ENCODE peak calls at places on chromosome 13, in ten cellular contexts. U, Q, R, K, N, D, L, H, S and P are unnamed samples.

GRCh38 chr13:85520445-85520844 is 278.8 kb downstream of the SLITRK6 start:
- DNase-seq in U (no peak), Q (no peak), R (no peak), K (peak; percentile 10), N (peak; percentile 68), D (no peak), L (no peak), H (no peak), S (peak; percentile 53), P (no peak)

GRCh38 chr13:27600712-27601111 is 19.6 kb downstream of the LNX2 start:
- DNase-seq in U (no peak), Q (no peak), R (no peak), K (no peak), N (no peak), D (no peak), L (no peak), H (no peak), S (no peak), P (no peak)

GRCh38 chr13:75359266-75359665 is 122.7 kb downstream of the TBC1D4 start:
- DNase-seq in U (no peak), Q (no peak), R (no peak), K (no peak), N (peak; percentile 86), D (peak; percentile 80), L (no peak), H (no peak), S (peak; percentile 76), P (no peak)

GRCh38 chr13:26508885-26509284 is 48.6 kb upstream of the WASF3 start:
- DNase-seq in U (no peak), Q (no peak), R (no peak), K (no peak), N (peak; percentile 93), D (no peak), L (peak; percentile 62), H (no peak), S (peak; percentile 96), P (no peak)

GRCh38 chr13:98279473-98280175 is 102.6 kb upstream of the RNF113B start:
- DNase-seq in U (no peak), Q (no peak), R (no peak), K (no peak), N (no peak), D (no peak), L (no peak), H (peak; percentile 27), S (no peak), P (no peak)

GRCh38 chr13:41411536-41411935 is 45.8 kb upstream of the RGCC start:
- DNase-seq in U (peak; percentile 24), Q (peak; percentile 20), R (no peak), K (peak; percentile 18), N (peak; percentile 76), D (peak; percentile 34), L (no peak), H (peak; percentile 41), S (peak; percentile 59), P (no peak)

GRCh38 chr13:93529961-93530360 is 303.4 kb downstream of the GPC6 start:
- DNase-seq in U (no peak), Q (no peak), R (no peak), K (no peak), N (peak; percentile 3), D (no peak), L (no peak), H (no peak), S (peak; percentile 40), P (no peak)

GRCh38 chr13:93235258-93236015 is 8.8 kb downstream of the GPC6 start:
- DNase-seq in U (no peak), Q (no peak), R (no peak), K (no peak), N (peak; percentile 40), D (no peak), L (no peak), H (no peak), S (peak; percentile 63), P (no peak)

GRCh38 chr13:22931576-22931975 is 249.2 kb upstream of the SGCG start:
- DNase-seq in U (peak; percentile 20), Q (no peak), R (no peak), K (no peak), N (no peak), D (no peak), L (no peak), H (no peak), S (no peak), P (no peak)

GRCh38 chr13:35879111-35879510 is 252.1 kb downstream of the DCLK1 start:
- DNase-seq in U (peak; percentile 51), Q (no peak), R (no peak), K (no peak), N (no peak), D (no peak), L (no peak), H (no peak), S (no peak), P (no peak)

GRCh38 chr13:110689711-110690110 is 16.2 kb downstream of the CARS2 start:
- DNase-seq in U (no peak), Q (no peak), R (no peak), K (no peak), N (no peak), D (no peak), L (no peak), H (no peak), S (no peak), P (no peak)

GRCh38 chr13:32234914-32235313 is 80.2 kb downstream of the ZAR1L start:
- DNase-seq in U (no peak), Q (no peak), R (no peak), K (no peak), N (peak; percentile 1), D (no peak), L (no peak), H (no peak), S (peak; percentile 14), P (no peak)

GRCh38 chr13:20408181-20408580 is 117.5 kb downstream of the CRYL1 start:
- DNase-seq in U (no peak), Q (no peak), R (no peak), K (no peak), N (no peak), D (no peak), L (no peak), H (no peak), S (no peak), P (no peak)

GRCh38 chr13:113628291-113629270 is 29.4 kb downstream of the ATP4B start:
- DNase-seq in U (peak; percentile 31), Q (no peak), R (no peak), K (no peak), N (no peak), D (no peak), L (no peak), H (no peak), S (no peak), P (no peak)

GRCh38 chr13:114044486-114044885 is 70.6 kb upstream of the C13orf46 start:
- DNase-seq in U (no peak), Q (no peak), R (no peak), K (no peak), N (peak; percentile 38), D (no peak), L (no peak), H (peak; percentile 89), S (no peak), P (no peak)

GRCh38 chr13:23643828-23644419 is 73.7 kb downstream of the TNFRSF19 start:
- DNase-seq in U (no peak), Q (no peak), R (no peak), K (no peak), N (peak; percentile 41), D (no peak), L (no peak), H (peak; percentile 73), S (no peak), P (no peak)

GRCh38 chr13:80945328-80945727 is 604.4 kb upstream of the SPRY2 start:
- DNase-seq in U (peak; percentile 2), Q (no peak), R (peak; percentile 17), K (no peak), N (no peak), D (no peak), L (no peak), H (no peak), S (no peak), P (no peak)

GRCh38 chr13:103335226-103335625 is 269.0 kb upstream of the SLC10A2 start:
- DNase-seq in U (no peak), Q (no peak), R (no peak), K (no peak), N (no peak), D (no peak), L (no peak), H (no peak), S (no peak), P (no peak)

GRCh38 chr13:113390874-113391497 is 27.1 kb upstream of the GRTP1 start:
- DNase-seq in U (no peak), Q (no peak), R (no peak), K (no peak), N (no peak), D (no peak), L (no peak), H (no peak), S (no peak), P (no peak)

GRCh38 chr13:48486836-48487235 is 46.0 kb downstream of the RCBTB2 start:
- DNase-seq in U (no peak), Q (no peak), R (no peak), K (no peak), N (no peak), D (no peak), L (no peak), H (no peak), S (no peak), P (no peak)

GRCh38 chr13:40390290-40391008 is 276.0 kb downstream of the FOXO1 start:
- DNase-seq in U (no peak), Q (no peak), R (no peak), K (no peak), N (no peak), D (no peak), L (no peak), H (no peak), S (no peak), P (no peak)

GRCh38 chr13:113239986-113240385 is 30.6 kb downstream of the CUL4A start:
- DNase-seq in U (no peak), Q (no peak), R (no peak), K (no peak), N (no peak), D (no peak), L (no peak), H (no peak), S (no peak), P (no peak)

GRCh38 chr13:39397866-39398265 is 205.1 kb downstream of the LHFPL6 start:
- DNase-seq in U (no peak), Q (no peak), R (no peak), K (no peak), N (no peak), D (no peak), L (no peak), H (no peak), S (no peak), P (no peak)

GRCh38 chr13:19605161-19605955 is 28.1 kb upstream of the MPHOSPH8 start:
- DNase-seq in U (no peak), Q (no peak), R (no peak), K (no peak), N (no peak), D (no peak), L (no peak), H (no peak), S (peak; percentile 46), P (no peak)

GRCh38 chr13:113182046-113182445 is 23.6 kb downstream of the PROZ start:
- DNase-seq in U (no peak), Q (no peak), R (no peak), K (no peak), N (no peak), D (no peak), L (no peak), H (no peak), S (no peak), P (no peak)